ENCODE peak calls at places on chromosomes 1 and 21, in four cellular contexts. W, O, K and D are unnamed samples.

GRCh38 chr21:44870748-44871495 is 2.6 kb downstream of the PTTG1IP start:
- DNase-seq in W (no peak), O (peak; percentile 17), K (peak; percentile 72), D (no peak)

GRCh38 chr1:119081705-119082104 is 58.7 kb downstream of the WARS2 start:
- DNase-seq in W (no peak), O (no peak), K (no peak), D (no peak)

GRCh38 chr1:230517786-230518185 is 91.7 kb upstream of the PGBD5 start:
- DNase-seq in W (no peak), O (no peak), K (no peak), D (no peak)

GRCh38 chr1:175865041-175865766 is 121.8 kb upstream of the TNR start:
- DNase-seq in W (no peak), O (peak; percentile 43), K (no peak), D (no peak)

GRCh38 chr1:188240772-188241406 is 1412.1 kb downstream of the PLA2G4A start:
- DNase-seq in W (no peak), O (no peak), K (no peak), D (no peak)

GRCh38 chr1:53346007-53346813 is 18.3 kb upstream of the LRP8 start:
- DNase-seq in W (no peak), O (no peak), K (peak; percentile 34), D (no peak)

GRCh38 chr1:20701446-20701845 is 16.4 kb downstream of the KIF17 start:
- DNase-seq in W (no peak), O (no peak), K (no peak), D (no peak)

GRCh38 chr1:16043521-16043920 is at the start of gene CLCNKB:
- DNase-seq in W (no peak), O (no peak), K (no peak), D (no peak)

GRCh38 chr1:22262583-22262982 is 119.7 kb upstream of the WNT4 start:
- DNase-seq in W (no peak), O (no peak), K (no peak), D (peak; percentile 63)

GRCh38 chr1:36879613-36880012 is 154.7 kb downstream of the GRIK3 start:
- DNase-seq in W (no peak), O (no peak), K (peak; percentile 28), D (no peak)

GRCh38 chr21:42599962-42600361 is 53.5 kb upstream of the PDE9A start:
- DNase-seq in W (no peak), O (no peak), K (no peak), D (no peak)

GRCh38 chr1:85015826-85016225 is 18.9 kb upstream of the MCOLN2 start:
- DNase-seq in W (no peak), O (no peak), K (no peak), D (no peak)

GRCh38 chr1:15364740-15365139 is 44.9 kb upstream of the EFHD2 start:
- DNase-seq in W (no peak), O (no peak), K (no peak), D (no peak)

GRCh38 chr1:32806315-32806714 is 10.8 kb downstream of the YARS1 start:
- DNase-seq in W (no peak), O (no peak), K (no peak), D (no peak)

GRCh38 chr1:86375688-86376087 is 20.4 kb downstream of the ODF2L start:
- DNase-seq in W (no peak), O (no peak), K (no peak), D (no peak)

GRCh38 chr1:79040424-79041089 is 34.0 kb upstream of the ADGRL4 start:
- DNase-seq in W (no peak), O (no peak), K (no peak), D (no peak)

GRCh38 chr1:145706282-145706681 is 886 bp downstream of the PDZK1 start:
- DNase-seq in W (no peak), O (no peak), K (no peak), D (no peak)